ENCODE peak calls at places on chromosomes 7 and 10, in six cellular contexts. S, J, B, V, W and A are unnamed samples.
A peak's percentile ranks its signal among the peaks of the same experiment; 100 is the strongest.

GRCh38 chr10:102400598-102401321 is 5.3 kb downstream of the NFKB2 start:
- DNase-seq in S (peak; percentile 56), J (no peak), B (no peak), V (no peak), W (no peak), A (no peak)

GRCh38 chr7:100908512-100908911 is 12.8 kb upstream of the ACHE start:
- DNase-seq in S (no peak), J (no peak), B (no peak), V (no peak), W (no peak), A (no peak)

GRCh38 chr7:34850681-34851080 is 186.6 kb downstream of the DPY19L1 start:
- DNase-seq in S (no peak), J (no peak), B (no peak), V (no peak), W (no peak), A (no peak)

GRCh38 chr7:1219516-1219915 is 13.2 kb upstream of the UNCX start:
- DNase-seq in S (no peak), J (no peak), B (no peak), V (no peak), W (no peak), A (no peak)

GRCh38 chr10:2610946-2611345 is 456.4 kb upstream of the PFKP start:
- DNase-seq in S (no peak), J (no peak), B (peak; percentile 60), V (no peak), W (no peak), A (no peak)

GRCh38 chr10:21368728-21369425 is 156.6 kb downstream of the SKIDA1 start:
- DNase-seq in S (no peak), J (no peak), B (no peak), V (no peak), W (peak; percentile 75), A (no peak)

GRCh38 chr7:135879238-135879637 is 97.9 kb downstream of the MTPN start:
- DNase-seq in S (no peak), J (no peak), B (no peak), V (no peak), W (no peak), A (no peak)

GRCh38 chr10:96073722-96074121 is 30.3 kb downstream of the CCNJ start:
- DNase-seq in S (no peak), J (no peak), B (no peak), V (no peak), W (no peak), A (no peak)

GRCh38 chr10:47024399-47025252 is 113.4 kb downstream of the PTPN20 start:
- DNase-seq in S (peak; percentile 68), J (peak; percentile 71), B (peak; percentile 85), V (peak; percentile 52), W (peak; percentile 43), A (peak; percentile 57)

GRCh38 chr10:1368772-1369171 is 312.6 kb downstream of the WDR37 start:
- DNase-seq in S (no peak), J (no peak), B (peak; percentile 15), V (no peak), W (no peak), A (peak; percentile 49)

GRCh38 chr7:114631249-114631822 is 216.7 kb downstream of the FOXP2 start:
- DNase-seq in S (no peak), J (no peak), B (no peak), V (no peak), W (no peak), A (no peak)

GRCh38 chr10:111498560-111498959 is 421.7 kb downstream of the ADRA2A start:
- DNase-seq in S (no peak), J (no peak), B (no peak), V (no peak), W (no peak), A (no peak)

GRCh38 chr7:116796471-116796870 is 65.9 kb upstream of the CAPZA2 start:
- DNase-seq in S (no peak), J (no peak), B (no peak), V (no peak), W (no peak), A (no peak)

GRCh38 chr7:129949292-129950133 is 3.2 kb downstream of the UBE2H start:
- DNase-seq in S (peak; percentile 23), J (peak; percentile 41), B (peak; percentile 12), V (no peak), W (peak; percentile 57), A (peak; percentile 51)

GRCh38 chr7:123537026-123537642 is 2.7 kb upstream of the IQUB start:
- DNase-seq in S (no peak), J (peak; percentile 61), B (no peak), V (no peak), W (no peak), A (peak; percentile 15)

GRCh38 chr10:114519306-114519669 is 115.0 kb upstream of the AFAP1L2 start:
- DNase-seq in S (peak; percentile 76), J (no peak), B (no peak), V (peak; percentile 84), W (no peak), A (no peak)

GRCh38 chr10:114518401-114519305 is 114.4 kb upstream of the AFAP1L2 start:
- DNase-seq in S (no peak), J (no peak), B (no peak), V (no peak), W (no peak), A (no peak)

GRCh38 chr10:114521250-114521649 is 116.9 kb upstream of the AFAP1L2 start:
- DNase-seq in S (no peak), J (no peak), B (no peak), V (no peak), W (no peak), A (no peak)

GRCh38 chr10:114519756-114520288 is 115.5 kb upstream of the AFAP1L2 start:
- DNase-seq in S (no peak), J (no peak), B (no peak), V (no peak), W (no peak), A (no peak)

DNA sequence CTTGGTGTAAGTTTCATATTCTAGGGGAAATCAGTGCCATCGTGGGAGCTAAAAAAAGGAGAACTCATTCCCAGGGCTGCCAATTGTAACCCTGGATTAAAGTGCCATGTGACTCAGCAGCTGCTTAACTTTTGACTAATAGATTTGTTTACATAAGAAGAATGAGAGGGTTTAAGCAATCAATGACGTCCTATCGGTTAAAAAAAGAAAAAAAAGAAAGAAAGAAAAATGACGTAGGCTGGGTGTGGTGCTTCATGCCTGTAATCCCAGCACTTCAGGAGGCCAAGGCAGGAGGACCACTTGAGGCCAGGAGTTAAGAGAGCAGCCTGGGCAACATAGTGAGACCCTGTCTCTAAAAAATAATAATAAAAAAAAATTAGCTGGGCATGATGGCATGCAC is 116.2 kb upstream of the AFAP1L2 start:
- DNase-seq in S (no peak), J (no peak), B (no peak), V (peak; percentile 58), W (peak; percentile 54), A (peak; percentile 70)
- H3K27ac ChIP-seq in S (no peak overlapping the region), J (no peak overlapping the region), B (no peak overlapping the region), V (peak overlapping the region; percentile 50), W (peak overlapping the region; percentile 41), A (peak overlapping the region; percentile 26)

DNA sequence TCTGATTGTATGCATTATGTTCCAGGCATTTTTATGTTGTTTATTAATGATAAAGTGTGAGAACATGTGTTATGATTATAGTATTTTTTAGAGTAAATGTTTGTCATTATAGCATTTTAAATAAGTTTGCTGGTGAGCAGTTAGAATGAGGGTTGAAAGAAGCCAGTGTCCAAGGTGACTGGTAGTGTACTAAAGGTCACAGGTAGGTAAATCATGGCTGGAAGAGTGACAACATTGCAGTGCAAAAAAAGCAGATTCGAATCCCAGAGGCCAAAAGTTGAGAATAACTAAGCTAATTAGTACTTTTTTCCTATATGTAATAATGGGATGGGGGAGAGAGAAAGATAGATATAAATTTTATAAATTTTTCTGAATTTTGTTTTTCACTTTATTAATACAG is 44.0 kb downstream of the RSBN1L start:
- DNase-seq in S (no peak), J (no peak), B (no peak), V (no peak), W (no peak), A (no peak)
- H3K27me3 ChIP-seq in S (no peaks in the 10 kb centered on the region), J (no peaks in the 10 kb centered on the region), B (no peaks in the 10 kb centered on the region), V (no peaks in the 10 kb centered on the region), W (no peaks in the 10 kb centered on the region), A (no peaks in the 10 kb centered on the region)

DNA sequence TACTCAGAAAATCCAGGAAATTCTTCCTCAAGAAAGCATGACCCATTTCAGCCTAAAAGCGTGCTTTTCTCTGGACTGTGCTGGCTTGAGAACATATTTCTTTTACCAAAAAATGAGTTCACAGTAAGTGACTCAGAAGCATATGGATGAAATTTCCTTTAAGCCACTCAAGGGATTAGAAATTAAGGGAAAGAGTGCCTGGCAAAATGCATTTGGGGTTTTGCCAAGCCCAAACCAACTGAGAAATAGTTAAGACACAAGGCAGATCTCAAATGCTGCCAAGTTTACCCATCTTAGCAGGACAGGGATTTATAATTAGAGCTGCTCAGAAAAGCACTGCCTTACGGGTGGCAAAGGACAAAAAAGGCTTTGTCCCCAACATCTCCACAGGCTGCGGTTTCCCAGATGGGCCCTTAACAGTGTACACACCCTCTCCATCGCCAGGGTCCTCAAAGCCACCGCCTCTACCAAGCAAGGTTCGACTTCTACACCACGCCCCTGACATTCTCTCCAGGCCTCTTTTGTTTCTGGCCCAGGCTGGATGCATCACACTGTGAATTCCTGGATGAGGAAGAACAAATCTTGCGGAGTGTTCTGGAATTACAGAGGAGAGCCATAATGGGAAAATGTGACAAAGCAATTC is 30.1 kb upstream of the CDHR3 start:
- DNase-seq in S (no peak), J (no peak), B (no peak), V (peak; percentile 67), W (no peak), A (no peak)
- H3K27ac ChIP-seq in S (no peak overlapping the region), J (no peak overlapping the region), B (no peak overlapping the region), V (no peak overlapping the region), W (no peak overlapping the region), A (no peak overlapping the region)

GRCh38 chr10:100749059-100749308 is 3.6 kb downstream of the PAX2 start:
- DNase-seq in S (no peak), J (no peak), B (no peak), V (no peak), W (no peak), A (no peak)

GRCh38 chr10:100751211-100751933 is 6.0 kb downstream of the PAX2 start:
- DNase-seq in S (no peak), J (no peak), B (no peak), V (no peak), W (no peak), A (no peak)

GRCh38 chr10:100748251-100749058 is 3.1 kb downstream of the PAX2 start:
- DNase-seq in S (no peak), J (no peak), B (no peak), V (no peak), W (no peak), A (no peak)

GRCh38 chr10:100749309-100750217 is 4.2 kb downstream of the PAX2 start:
- DNase-seq in S (no peak), J (no peak), B (no peak), V (no peak), W (no peak), A (no peak)

DNA sequence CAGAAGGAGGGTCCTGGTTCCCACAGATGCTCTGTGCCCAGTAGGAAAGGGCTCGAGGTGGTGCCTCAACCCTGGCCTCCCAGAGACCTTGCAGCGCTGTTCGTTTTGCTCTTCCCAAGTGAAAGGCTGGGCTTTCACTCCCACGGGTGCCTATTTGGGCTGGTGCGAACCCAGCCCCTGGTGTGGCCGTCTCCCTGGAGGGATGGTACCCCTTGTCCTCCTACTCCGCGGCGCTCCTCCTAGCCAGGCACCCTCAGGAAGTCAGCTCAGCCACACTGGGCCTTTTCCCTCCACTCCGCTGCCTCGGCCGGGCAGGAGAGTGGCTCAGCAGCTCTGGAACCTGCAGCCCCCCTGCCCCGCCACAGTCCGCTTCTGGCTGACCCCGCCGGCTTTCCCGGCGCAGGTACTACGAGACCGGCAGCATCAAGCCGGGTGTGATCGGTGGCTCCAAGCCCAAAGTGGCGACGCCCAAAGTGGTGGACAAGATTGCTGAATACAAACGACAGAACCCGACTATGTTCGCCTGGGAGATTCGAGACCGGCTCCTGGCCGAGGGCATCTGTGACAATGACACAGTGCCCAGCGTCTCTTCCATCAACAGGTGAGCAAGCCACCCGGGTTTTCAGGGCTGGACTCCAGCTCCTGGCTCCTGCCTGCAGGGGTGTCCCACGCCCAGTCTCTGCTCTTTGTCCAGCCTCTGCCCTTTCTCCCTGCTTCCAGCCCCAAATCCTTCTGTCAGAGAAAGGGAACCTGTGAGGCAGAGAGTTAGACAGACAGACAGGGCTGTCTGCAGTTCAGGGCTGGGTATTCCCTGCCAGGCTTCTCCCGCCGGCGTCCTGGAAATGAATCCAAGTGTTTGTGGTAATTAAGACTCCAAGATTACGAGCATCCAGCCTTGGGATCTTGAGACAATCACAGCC is 5.2 kb downstream of the PAX2 start:
- DNase-seq in S (no peak), J (no peak), B (no peak), V (no peak), W (no peak), A (no peak)
- H3K27me3 ChIP-seq in S (peaks cover 100% of the 10 kb centered on the region), J (peaks cover 100% of the 10 kb centered on the region), B (peaks cover 100% of the 10 kb centered on the region), V (peaks cover 60% of the 10 kb centered on the region), W (peaks cover 72% of the 10 kb centered on the region), A (peaks cover 99% of the 10 kb centered on the region)